ENCODE peak calls at places on chromosomes 6 and 20, in eight cellular contexts. B is left ventricle myocardium inferior; Y is prostate gland; T is small intestine; C is ascending aorta; R is CD8-positive, alpha-beta memory T cell; K is AG04450; P is cardiac muscle cell. O is an unnamed sample.

GRCh38 chr6:3164388-3164787 is 7.0 kb upstream of the TUBB2A start:
- DNase-seq in B (no peak), Y (no peak), T (no peak), C (no peak), R (no peak), K (no peak), P (no peak), O (no peak)

GRCh38 chr20:13274311-13274965 is 53.4 kb downstream of the ISM1 start:
- DNase-seq in B (no peak), Y (no peak), T (no peak), C (no peak), R (no peak), K (no peak), P (no peak), O (no peak)

GRCh38 chr6:10582774-10583508 is 61.8 kb downstream of the GCNT2 start:
- DNase-seq in B (no peak), Y (peak; percentile 77), T (no peak), C (no peak), R (no peak), K (no peak), P (no peak), O (no peak)

GRCh38 chr6:145789443-145789842 is 25.2 kb downstream of the FBXO30 start:
- DNase-seq in B (peak; percentile 16), Y (no peak), T (no peak), C (no peak), R (no peak), K (peak; percentile 13), P (peak; percentile 23), O (no peak)

GRCh38 chr20:62694106-62694505 is 14.5 kb upstream of the NTSR1 start:
- DNase-seq in B (no peak), Y (no peak), T (no peak), C (no peak), R (no peak), K (no peak), P (no peak), O (no peak)

GRCh38 chr6:113818528-113818927 is 38.6 kb upstream of the MARCKS start:
- DNase-seq in B (no peak), Y (no peak), T (peak; percentile 32), C (no peak), R (no peak), K (no peak), P (peak; percentile 23), O (no peak)

GRCh38 chr20:63471002-63471718 is 1.3 kb downstream of the KCNQ2 start:
- DNase-seq in B (no peak), Y (no peak), T (no peak), C (no peak), R (no peak), K (no peak), P (no peak), O (no peak)

GRCh38 chr6:33983721-33984465 is 162.0 kb downstream of the GRM4 start:
- DNase-seq in B (no peak), Y (no peak), T (no peak), C (no peak), R (peak; percentile 31), K (no peak), P (no peak), O (peak; percentile 41)

GRCh38 chr6:110284877-110285276 is 73.3 kb downstream of the METTL24 start:
- DNase-seq in B (no peak), Y (no peak), T (no peak), C (no peak), R (no peak), K (no peak), P (no peak), O (no peak)

GRCh38 chr6:138246650-138247440 is 28.6 kb upstream of the PBOV1 start:
- DNase-seq in B (no peak), Y (no peak), T (no peak), C (no peak), R (no peak), K (no peak), P (no peak), O (no peak)

GRCh38 chr6:118705799-118706481 is 54.5 kb upstream of the CEP85L start:
- DNase-seq in B (no peak), Y (no peak), T (no peak), C (no peak), R (peak; percentile 50), K (no peak), P (peak; percentile 90), O (no peak)

GRCh38 chr20:40691566-40692239 is 2.7 kb upstream of the MAFB start:
- DNase-seq in B (no peak), Y (no peak), T (no peak), C (no peak), R (no peak), K (no peak), P (no peak), O (no peak)

GRCh38 chr6:78365473-78365872 is 501.9 kb upstream of the IRAK1BP1 start:
- DNase-seq in B (no peak), Y (no peak), T (no peak), C (no peak), R (no peak), K (no peak), P (no peak), O (no peak)

GRCh38 chr6:16769131-16769985 is 8.1 kb upstream of the ATXN1 start:
- DNase-seq in B (no peak), Y (peak; percentile 39), T (peak; percentile 77), C (peak; percentile 41), R (peak; percentile 84), K (no peak), P (peak; percentile 93), O (peak; percentile 62)

GRCh38 chr20:62734881-62735280 is 26.2 kb downstream of the NTSR1 start:
- DNase-seq in B (peak; percentile 3), Y (no peak), T (no peak), C (no peak), R (no peak), K (no peak), P (no peak), O (no peak)

GRCh38 chr6:74319292-74319691 is 623.3 kb downstream of the CD109 start:
- DNase-seq in B (no peak), Y (no peak), T (no peak), C (no peak), R (no peak), K (no peak), P (no peak), O (no peak)

GRCh38 chr6:29748391-29749352 is 25.4 kb downstream of the HLA-F start:
- DNase-seq in B (peak; percentile 94), Y (peak; percentile 95), T (peak; percentile 95), C (peak; percentile 89), R (peak; percentile 90), K (no peak), P (peak; percentile 86), O (peak; percentile 99)

GRCh38 chr6:38503940-38504682 is 135.6 kb downstream of the BTBD9 start:
- DNase-seq in B (no peak), Y (no peak), T (no peak), C (no peak), R (no peak), K (no peak), P (no peak), O (no peak)

GRCh38 chr6:161056451-161056850 is 64.9 kb downstream of the MAP3K4 start:
- DNase-seq in B (no peak), Y (no peak), T (no peak), C (no peak), R (no peak), K (no peak), P (no peak), O (no peak)

GRCh38 chr6:53020005-53020744 is 25.1 kb upstream of the GSTA4 start:
- DNase-seq in B (no peak), Y (no peak), T (peak; percentile 55), C (no peak), R (no peak), K (no peak), P (peak; percentile 93), O (no peak)
- H3K4me3 ChIP-seq in B (no peak overlapping the region), Y (no peak overlapping the region), T (no peak overlapping the region), C (no peak overlapping the region), R (no peak overlapping the region), K (no peak overlapping the region), P (no peak overlapping the region), O (no peak overlapping the region)

GRCh38 chr6:15485875-15486274 is 177.0 kb downstream of the DTNBP1 start:
- DNase-seq in B (no peak), Y (no peak), T (no peak), C (no peak), R (no peak), K (no peak), P (no peak), O (no peak)
- H3K27ac ChIP-seq in B (no peak overlapping the region), Y (no peak overlapping the region), T (no peak overlapping the region), C (no peak overlapping the region), R (no peak overlapping the region), K (no peak overlapping the region), P (no peak overlapping the region), O (no peak overlapping the region)

GRCh38 chr6:107601406-107601805 is 111.5 kb downstream of the SOBP start:
- DNase-seq in B (no peak), Y (no peak), T (no peak), C (no peak), R (no peak), K (no peak), P (no peak), O (no peak)

GRCh38 chr6:107600111-107600510 is 110.2 kb downstream of the SOBP start:
- DNase-seq in B (no peak), Y (no peak), T (no peak), C (no peak), R (no peak), K (no peak), P (no peak), O (no peak)

GRCh38 chr6:107598091-107598490 is 108.2 kb downstream of the SOBP start:
- DNase-seq in B (no peak), Y (no peak), T (no peak), C (no peak), R (no peak), K (no peak), P (no peak), O (no peak)

GRCh38 chr6:107600936-107601335 is 111.0 kb downstream of the SOBP start:
- DNase-seq in B (no peak), Y (peak; percentile 48), T (peak; percentile 81), C (no peak), R (no peak), K (peak; percentile 4), P (peak; percentile 83), O (no peak)

GRCh38 chr6:107599043-107599442 is 109.1 kb downstream of the SOBP start:
- DNase-seq in B (no peak), Y (no peak), T (no peak), C (no peak), R (no peak), K (no peak), P (no peak), O (no peak)
- H3K4me3 ChIP-seq in B (no peak overlapping the region), Y (no peak overlapping the region), T (no peak overlapping the region), C (no peak overlapping the region), R (no peak overlapping the region), K (no peak overlapping the region), P (no peak overlapping the region), O (no peak overlapping the region)

GRCh38 chr20:47274449-47275108 is 81.9 kb downstream of the ZMYND8 start:
- DNase-seq in B (no peak), Y (no peak), T (no peak), C (no peak), R (no peak), K (peak; percentile 84), P (peak; percentile 93), O (no peak)

GRCh38 chr20:47275548-47275947 is 81.0 kb downstream of the ZMYND8 start:
- DNase-seq in B (no peak), Y (no peak), T (no peak), C (no peak), R (no peak), K (no peak), P (no peak), O (no peak)

GRCh38 chr20:47276856-47277541 is 79.5 kb downstream of the ZMYND8 start:
- DNase-seq in B (peak; percentile 73), Y (no peak), T (no peak), C (no peak), R (no peak), K (no peak), P (peak; percentile 86), O (peak; percentile 25)

GRCh38 chr20:47273591-47274235 is 82.8 kb downstream of the ZMYND8 start:
- DNase-seq in B (no peak), Y (no peak), T (no peak), C (no peak), R (no peak), K (no peak), P (peak; percentile 44), O (no peak)

GRCh38 chr20:47276251-47276650 is 80.2 kb downstream of the ZMYND8 start:
- DNase-seq in B (no peak), Y (no peak), T (no peak), C (no peak), R (no peak), K (no peak), P (no peak), O (no peak)
- H3K27ac ChIP-seq in B (peak overlapping the region; percentile 71), Y (peak overlapping the region; percentile 48), T (no peak overlapping the region), C (peak overlapping the region; percentile 97), R (no peak overlapping the region), K (peak overlapping the region; percentile 53), P (no peak overlapping the region), O (no peak overlapping the region)